ENCODE peak calls at places on chromosomes 5 and 9, in six cellular contexts. R is RWPE1; Z is stimulated activated CD8-positive, alpha-beta memory T cell treated with anti-CD3 and anti-CD28 coated beads, Interleukin-15, amount 100 ng/mL, for 1 hour; P is myocyte; B is cardiac muscle cell; I is glomerular endothelial cell. H is an unnamed sample.
A peak's percentile ranks its signal among the peaks of the same experiment; 100 is the strongest.

GRCh38 chr9:4862506-4863250 is 69.9 kb downstream of the RCL1 start:
- DNase-seq in I (no peak), Z (no peak), P (peak; percentile 74), B (no peak), R (no peak), H (no peak)

GRCh38 chr5:6264394-6264793 is 114.0 kb downstream of the MED10 start:
- DNase-seq in Z (no peak), I (no peak), R (no peak), P (no peak), B (no peak), H (no peak)

GRCh38 chr9:77764894-77765780 is 117.0 kb upstream of the GNA14 start:
- DNase-seq in I (no peak), Z (no peak), R (no peak), P (peak; percentile 31), B (no peak), H (peak; percentile 50)

GRCh38 chr9:974064-974992 is 2.1 kb upstream of the DMRT3 start:
- DNase-seq in Z (no peak), R (no peak), B (no peak), I (no peak), P (no peak), H (no peak)

GRCh38 chr5:133147411-133147810 is 95.6 kb downstream of the HSPA4 start:
- DNase-seq in I (no peak), Z (no peak), B (no peak), R (no peak), P (peak; percentile 54), H (no peak)

GRCh38 chr5:160620401-160620800 is 198.7 kb downstream of the PTTG1 start:
- DNase-seq in R (no peak), P (no peak), Z (no peak), B (no peak), I (no peak), H (no peak)

GRCh38 chr9:23811633-23812032 is 14.4 kb downstream of the ELAVL2 start:
- DNase-seq in P (no peak), B (no peak), I (no peak), R (peak; percentile 37), Z (no peak), H (no peak)

GRCh38 chr9:122370869-122371467 is at the start of gene PTGS1:
- DNase-seq in R (peak; percentile 81), B (peak; percentile 48), P (peak; percentile 64), I (no peak), Z (no peak), H (no peak)

GRCh38 chr5:169595172-169595820 is 11.7 kb downstream of the SPDL1 start:
- DNase-seq in Z (no peak), P (no peak), R (no peak), B (no peak), I (no peak), H (no peak)

GRCh38 chr5:54518146-54519082 is 855 bp downstream of the SNX18 start:
- DNase-seq in Z (no peak), P (peak; percentile 44), R (peak; percentile 40), B (peak; percentile 79), I (no peak), H (no peak)

GRCh38 chr5:180180846-180181245 is 28.2 kb downstream of the RASGEF1C start:
- DNase-seq in P (no peak), R (no peak), Z (no peak), I (no peak), B (no peak), H (no peak)

GRCh38 chr5:169395136-169395535 is 94.2 kb upstream of the SLIT3 start:
- DNase-seq in Z (no peak), B (no peak), P (no peak), I (no peak), R (no peak), H (no peak)

GRCh38 chr9:112421771-112422222 is 41.9 kb downstream of the HSDL2 start:
- DNase-seq in P (peak; percentile 48), Z (no peak), I (no peak), R (no peak), B (no peak), H (no peak)

GRCh38 chr5:15105799-15106393 is 234.3 kb upstream of the ANKH start:
- DNase-seq in Z (no peak), R (peak; percentile 44), P (peak; percentile 66), B (peak; percentile 68), I (peak; percentile 34), H (peak; percentile 36)

GRCh38 chr9:74570879-74571512 is 73.9 kb downstream of the RORB start:
- DNase-seq in I (peak; percentile 5), Z (no peak), B (peak; percentile 56), R (peak; percentile 42), P (peak; percentile 26), H (peak; percentile 15)

GRCh38 chr9:132181796-132182521 is 20.1 kb downstream of the NTNG2 start:
- DNase-seq in P (peak; percentile 26), Z (no peak), I (no peak), R (no peak), B (no peak), H (no peak)

GRCh38 chr5:156367602-156368001 is 40.6 kb downstream of the SGCD start:
- DNase-seq in Z (no peak), P (peak; percentile 94), I (no peak), R (no peak), B (no peak), H (peak; percentile 2)

GRCh38 chr5:31237159-31237558 is 43.7 kb downstream of the CDH6 start:
- DNase-seq in I (no peak), B (no peak), Z (no peak), R (no peak), P (peak; percentile 2), H (peak; percentile 6)

GRCh38 chr5:99331061-99331460 is 402.3 kb upstream of the CHD1 start:
- DNase-seq in P (peak; percentile 29), Z (no peak), I (no peak), B (no peak), R (no peak), H (no peak)

GRCh38 chr9:131642496-131643083 is 97.3 kb downstream of the PRRT1B start:
- DNase-seq in I (no peak), Z (no peak), B (no peak), P (no peak), R (no peak), H (no peak)

GRCh38 chr9:133031496-133031911 is 707 bp downstream of the GTF3C5 start:
- DNase-seq in P (no peak), I (no peak), B (no peak), R (no peak), Z (no peak), H (no peak)

GRCh38 chr9:109331353-109331752 is 10.5 kb upstream of the EPB41L4B start:
- DNase-seq in P (peak; percentile 37), R (peak; percentile 92), I (no peak), Z (no peak), B (no peak), H (no peak)

GRCh38 chr5:156914371-156914737 is 48.7 kb downstream of the TIMD4 start:
- DNase-seq in Z (no peak), R (no peak), I (no peak), P (no peak), B (no peak), H (no peak)

GRCh38 chr9:77808750-77809079 is 160.6 kb upstream of the GNA14 start:
- DNase-seq in R (no peak), B (no peak), I (no peak), P (no peak), Z (no peak), H (peak; percentile 72)

GRCh38 chr9:8628771-8629170 is 829.2 kb upstream of the DMAC1 start:
- DNase-seq in B (no peak), I (no peak), P (no peak), Z (no peak), R (no peak), H (no peak)

GRCh38 chr9:84755375-84755774 is 85.8 kb downstream of the NTRK2 start:
- DNase-seq in Z (no peak), I (no peak), B (no peak), P (no peak), R (no peak), H (no peak)

GRCh38 chr9:34079181-34079580 is 30.5 kb upstream of the UBAP2 start:
- DNase-seq in I (peak; percentile 18), B (no peak), Z (no peak), R (peak; percentile 84), P (no peak), H (no peak)

GRCh38 chr9:131605770-131606590 is 60.7 kb downstream of the PRRT1B start:
- DNase-seq in Z (no peak), I (no peak), R (no peak), P (no peak), B (no peak), H (peak; percentile 98)

GRCh38 chr9:18566125-18566524 is 92.2 kb downstream of the ADAMTSL1 start:
- DNase-seq in B (no peak), R (peak; percentile 38), I (peak; percentile 86), Z (no peak), P (peak; percentile 34), H (no peak)

GRCh38 chr5:148681157-148682131 is 27.1 kb upstream of the HTR4 start:
- DNase-seq in R (no peak), P (no peak), Z (no peak), I (no peak), B (no peak), H (no peak)

GRCh38 chr9:72362118-72362531 is 2.9 kb downstream of the ZFAND5 start:
- DNase-seq in P (peak; percentile 28), Z (no peak), B (no peak), R (peak; percentile 60), I (no peak), H (peak; percentile 35)

H was measured in HepG2.